ENCODE peak calls at places on chromosome 1, in five cellular contexts. One of them, this sample, is unnamed.

GRCh38 chr1:32151319-32151787 is 28.1 kb upstream of the TXLNA start:
- DNase-seq in SHP77: no peak
- DNase-seq in HT-29: no peak
- DNase-seq in body of pancreas: no peak
- DNase-seq in NCI-H1092: no peak
- DNase-seq in this sample: peak

GRCh38 chr1:59406437-59407164 is 109.7 kb downstream of the FGGY start:
- DNase-seq in SHP77: no peak
- DNase-seq in HT-29: no peak
- DNase-seq in body of pancreas: no peak
- DNase-seq in NCI-H1092: no peak
- DNase-seq in this sample: no peak

GRCh38 chr1:49364676-49365075 is 588.0 kb upstream of the BEND5 start:
- DNase-seq in SHP77: no peak
- DNase-seq in HT-29: peak
- DNase-seq in body of pancreas: no peak
- DNase-seq in NCI-H1092: no peak
- DNase-seq in this sample: peak

GRCh38 chr1:29736582-29737188 is 500.4 kb downstream of the PTPRU start:
- DNase-seq in SHP77: no peak
- DNase-seq in HT-29: peak
- DNase-seq in body of pancreas: peak
- DNase-seq in NCI-H1092: no peak
- DNase-seq in this sample: peak

GRCh38 chr1:203453016-203453415 is 22.6 kb upstream of the PRELP start:
- DNase-seq in SHP77: no peak
- DNase-seq in HT-29: no peak
- DNase-seq in body of pancreas: no peak
- DNase-seq in NCI-H1092: no peak
- DNase-seq in this sample: no peak

GRCh38 chr1:53622531-53622930 is 116.4 kb downstream of the GLIS1 start:
- DNase-seq in SHP77: no peak
- DNase-seq in HT-29: no peak
- DNase-seq in body of pancreas: no peak
- DNase-seq in NCI-H1092: no peak
- DNase-seq in this sample: no peak

GRCh38 chr1:198258491-198258890 is 101.7 kb downstream of the NEK7 start:
- DNase-seq in SHP77: no peak
- DNase-seq in HT-29: no peak
- DNase-seq in body of pancreas: no peak
- DNase-seq in NCI-H1092: no peak
- DNase-seq in this sample: peak

GRCh38 chr1:59759156-59759925 is 55.4 kb upstream of the HOOK1 start:
- DNase-seq in SHP77: peak
- DNase-seq in HT-29: peak
- DNase-seq in body of pancreas: peak
- DNase-seq in NCI-H1092: peak
- DNase-seq in this sample: peak

GRCh38 chr1:19533626-19534025 is 48.3 kb upstream of the CAPZB start:
- DNase-seq in SHP77: no peak
- DNase-seq in HT-29: no peak
- DNase-seq in body of pancreas: no peak
- DNase-seq in NCI-H1092: no peak
- DNase-seq in this sample: no peak

GRCh38 chr1:241485145-241485544 is 34.4 kb downstream of the FH start:
- DNase-seq in SHP77: no peak
- DNase-seq in HT-29: no peak
- DNase-seq in body of pancreas: no peak
- DNase-seq in NCI-H1092: no peak
- DNase-seq in this sample: no peak

GRCh38 chr1:109877320-109877771 is 33.3 kb upstream of the CSF1 start:
- DNase-seq in SHP77: no peak
- DNase-seq in HT-29: no peak
- DNase-seq in body of pancreas: peak
- DNase-seq in NCI-H1092: no peak
- DNase-seq in this sample: no peak

GRCh38 chr1:24199291-24199900 is 12.3 kb upstream of the IFNLR1 start:
- DNase-seq in SHP77: peak
- DNase-seq in HT-29: peak
- DNase-seq in body of pancreas: peak
- DNase-seq in NCI-H1092: no peak
- DNase-seq in this sample: peak

GRCh38 chr1:5914676-5915285 is 77.4 kb downstream of the NPHP4 start:
- DNase-seq in SHP77: no peak
- DNase-seq in HT-29: no peak
- DNase-seq in body of pancreas: no peak
- DNase-seq in NCI-H1092: no peak
- DNase-seq in this sample: no peak

GRCh38 chr1:41381691-41382530 is 20.7 kb downstream of the FOXO6 start:
- DNase-seq in SHP77: no peak
- DNase-seq in HT-29: peak
- DNase-seq in body of pancreas: peak
- DNase-seq in NCI-H1092: no peak
- DNase-seq in this sample: peak

GRCh38 chr1:151992345-151993083 is 1.1 kb downstream of the S100A10 start:
- DNase-seq in SHP77: peak
- DNase-seq in HT-29: peak
- DNase-seq in body of pancreas: peak
- DNase-seq in NCI-H1092: no peak
- DNase-seq in this sample: peak

GRCh38 chr1:162690672-162691434 is 58.6 kb downstream of the DDR2 start:
- DNase-seq in SHP77: no peak
- DNase-seq in HT-29: no peak
- DNase-seq in body of pancreas: peak
- DNase-seq in NCI-H1092: no peak
- DNase-seq in this sample: peak

GRCh38 chr1:65494671-65495070 is 74.2 kb downstream of the LEPR start:
- DNase-seq in SHP77: no peak
- DNase-seq in HT-29: no peak
- DNase-seq in body of pancreas: no peak
- DNase-seq in NCI-H1092: no peak
- DNase-seq in this sample: no peak

GRCh38 chr1:203324103-203325003 is 19.0 kb downstream of the BTG2 start:
- DNase-seq in SHP77: no peak
- DNase-seq in HT-29: no peak
- DNase-seq in body of pancreas: no peak
- DNase-seq in NCI-H1092: no peak
- DNase-seq in this sample: no peak

GRCh38 chr1:37020653-37021277 is 13.6 kb downstream of the GRIK3 start:
- DNase-seq in SHP77: no peak
- DNase-seq in HT-29: peak
- DNase-seq in body of pancreas: no peak
- DNase-seq in NCI-H1092: no peak
- DNase-seq in this sample: no peak

GRCh38 chr1:211469938-211470529 is 21.9 kb downstream of the RD3 start:
- DNase-seq in SHP77: peak
- DNase-seq in HT-29: peak
- DNase-seq in body of pancreas: peak
- DNase-seq in NCI-H1092: peak
- DNase-seq in this sample: peak

GRCh38 chr1:200006711-200007110 is 20.8 kb upstream of the NR5A2 start:
- DNase-seq in SHP77: no peak
- DNase-seq in HT-29: no peak
- DNase-seq in body of pancreas: peak
- DNase-seq in NCI-H1092: no peak
- DNase-seq in this sample: no peak

GRCh38 chr1:199064971-199065370 is 426.1 kb downstream of the PTPRC start:
- DNase-seq in SHP77: no peak
- DNase-seq in HT-29: no peak
- DNase-seq in body of pancreas: no peak
- DNase-seq in NCI-H1092: no peak
- DNase-seq in this sample: peak

GRCh38 chr1:151512801-151513625 is 1.8 kb downstream of the CGN start:
- DNase-seq in SHP77: no peak
- DNase-seq in HT-29: peak
- DNase-seq in body of pancreas: peak
- DNase-seq in NCI-H1092: no peak
- DNase-seq in this sample: peak

GRCh38 chr1:203200059-203200553 is 13.6 kb upstream of the CHI3L1 start:
- DNase-seq in SHP77: no peak
- DNase-seq in HT-29: no peak
- DNase-seq in body of pancreas: no peak
- DNase-seq in NCI-H1092: no peak
- DNase-seq in this sample: peak

GRCh38 chr1:68438310-68438709 is 11.4 kb downstream of the RPE65 start:
- DNase-seq in SHP77: no peak
- DNase-seq in HT-29: no peak
- DNase-seq in body of pancreas: no peak
- DNase-seq in NCI-H1092: no peak
- DNase-seq in this sample: peak

GRCh38 chr1:116176306-116176789 is 65.1 kb downstream of the MAB21L3 start:
- DNase-seq in SHP77: no peak
- DNase-seq in HT-29: no peak
- DNase-seq in body of pancreas: no peak
- DNase-seq in NCI-H1092: no peak
- DNase-seq in this sample: no peak

GRCh38 chr1:226647719-226648118 is 91.4 kb downstream of the ITPKB start:
- DNase-seq in SHP77: no peak
- DNase-seq in HT-29: no peak
- DNase-seq in body of pancreas: no peak
- DNase-seq in NCI-H1092: no peak
- DNase-seq in this sample: no peak

GRCh38 chr1:118317836-118318614 is 133.0 kb upstream of the SPAG17 start:
- DNase-seq in SHP77: no peak
- DNase-seq in HT-29: no peak
- DNase-seq in body of pancreas: no peak
- DNase-seq in NCI-H1092: peak
- DNase-seq in this sample: no peak

GRCh38 chr1:214281902-214282695 is 1.1 kb downstream of the SMYD2 start:
- DNase-seq in SHP77: no peak
- DNase-seq in HT-29: peak
- DNase-seq in body of pancreas: peak
- DNase-seq in NCI-H1092: peak
- DNase-seq in this sample: peak

GRCh38 chr1:63651110-63651776 is 58.0 kb downstream of the PGM1 start:
- DNase-seq in SHP77: no peak
- DNase-seq in HT-29: no peak
- DNase-seq in body of pancreas: no peak
- DNase-seq in NCI-H1092: no peak
- DNase-seq in this sample: no peak

GRCh38 chr1:233990486-233990885 is 86.0 kb downstream of the SLC35F3 start:
- DNase-seq in SHP77: no peak
- DNase-seq in HT-29: no peak
- DNase-seq in body of pancreas: no peak
- DNase-seq in NCI-H1092: no peak
- DNase-seq in this sample: no peak

GRCh38 chr1:193058529-193059281 is 455 bp downstream of the UCHL5 start:
- DNase-seq in SHP77: peak
- DNase-seq in HT-29: peak
- DNase-seq in body of pancreas: peak
- DNase-seq in NCI-H1092: peak
- DNase-seq in this sample: peak